ENCODE peak calls at places on chromosomes 7 and 10, in nine cellular contexts. W, K, T, X, Q, G, J, C and F are unnamed samples.

GRCh38 chr10:124739996-124740373 is 4.2 kb downstream of the FAM53B start:
- DNase-seq in W (no peak), K (no peak), T (no peak), X (no peak), Q (no peak), G (no peak), J (no peak), C (no peak), F (peak; percentile 32)

GRCh38 chr7:47088329-47089067 is 493.4 kb downstream of the TNS3 start:
- DNase-seq in W (peak; percentile 38), K (no peak), T (peak; percentile 65), X (peak; percentile 29), Q (peak; percentile 35), G (peak; percentile 74), J (peak; percentile 77), C (peak; percentile 89), F (peak; percentile 15)

GRCh38 chr10:3775671-3776551 is 9.1 kb downstream of the KLF6 start:
- DNase-seq in W (peak; percentile 30), K (peak; percentile 82), T (no peak), X (no peak), Q (peak; percentile 59), G (no peak), J (no peak), C (no peak), F (no peak)

GRCh38 chr7:87507446-87507845 is 32.0 kb upstream of the ABCB4 start:
- DNase-seq in W (no peak), K (no peak), T (peak; percentile 3), X (no peak), Q (no peak), G (no peak), J (no peak), C (no peak), F (no peak)

GRCh38 chr10:44628921-44629320 is 244.0 kb upstream of the CXCL12 start:
- DNase-seq in W (peak; percentile 36), K (no peak), T (no peak), X (no peak), Q (peak; percentile 26), G (no peak), J (no peak), C (no peak), F (peak; percentile 5)

GRCh38 chr10:10831085-10831484 is 186.6 kb upstream of the CELF2 start:
- DNase-seq in W (peak; percentile 19), K (no peak), T (no peak), X (no peak), Q (peak; percentile 65), G (no peak), J (no peak), C (no peak), F (no peak)

GRCh38 chr10:70272925-70273316 is 10.9 kb downstream of the NPFFR1 start:
- DNase-seq in W (peak; percentile 15), K (no peak), T (peak; percentile 43), X (no peak), Q (no peak), G (no peak), J (no peak), C (no peak), F (peak; percentile 11)

GRCh38 chr7:123242467-123243097 is 42.8 kb upstream of the SLC13A1 start:
- DNase-seq in W (no peak), K (no peak), T (no peak), X (no peak), Q (no peak), G (no peak), J (no peak), C (no peak), F (no peak)

GRCh38 chr7:94360926-94361325 is 33.8 kb upstream of the COL1A2 start:
- DNase-seq in W (no peak), K (no peak), T (no peak), X (no peak), Q (no peak), G (no peak), J (no peak), C (no peak), F (no peak)

GRCh38 chr10:122660696-122661095 is 39.0 kb downstream of the C10orf120 start:
- DNase-seq in W (no peak), K (peak; percentile 59), T (no peak), X (no peak), Q (no peak), G (no peak), J (no peak), C (no peak), F (no peak)

GRCh38 chr7:6729492-6730342 is 23.0 kb upstream of the ZNF12 start:
- DNase-seq in W (peak; percentile 96), K (peak; percentile 97), T (peak; percentile 80), X (peak; percentile 77), Q (peak; percentile 83), G (peak; percentile 95), J (peak; percentile 97), C (peak; percentile 97), F (peak; percentile 95)
- TF ChIP-seq POLR2A in W (no peak), K (no peak), T (peak; percentile 82), X (peak; percentile 50), Q (no peak), G (no peak), J (peak; percentile 0), C (no peak), F (peak; percentile 57)

GRCh38 chr10:12195281-12195602 is 449 bp downstream of the NUDT5 start:
- DNase-seq in W (no peak), K (no peak), T (no peak), X (no peak), Q (no peak), G (no peak), J (no peak), C (no peak), F (no peak)

GRCh38 chr10:12198156-12198555 is 2.2 kb downstream of the CDC123 start:
- DNase-seq in W (no peak), K (no peak), T (no peak), X (no peak), Q (no peak), G (no peak), J (no peak), C (no peak), F (no peak)

GRCh38 chr10:12194752-12195271 is 879 bp downstream of the NUDT5 start:
- DNase-seq in W (peak; percentile 52), K (peak; percentile 82), T (no peak), X (no peak), Q (peak; percentile 31), G (peak; percentile 45), J (no peak), C (no peak), F (peak; percentile 58)

GRCh38 chr10:12196531-12197211 is 683 bp downstream of the CDC123 start:
- DNase-seq in W (no peak), K (no peak), T (no peak), X (no peak), Q (no peak), G (peak; percentile 43), J (no peak), C (no peak), F (no peak)

GRCh38 chr10:12195603-12196506 is at the start of the genes CDC123 and NUDT5:
- DNase-seq in W (peak; percentile 86), K (peak; percentile 95), T (peak; percentile 91), X (peak; percentile 58), Q (peak; percentile 85), G (peak; percentile 95), J (peak; percentile 91), C (peak; percentile 96), F (peak; percentile 91)
- TF ChIP-seq POLR2A in W (peak; percentile 13), K (no peak), T (peak; percentile 80), X (peak; percentile 28), Q (no peak), G (no peak), J (no peak), C (no peak), F (peak; percentile 71)

DNA sequence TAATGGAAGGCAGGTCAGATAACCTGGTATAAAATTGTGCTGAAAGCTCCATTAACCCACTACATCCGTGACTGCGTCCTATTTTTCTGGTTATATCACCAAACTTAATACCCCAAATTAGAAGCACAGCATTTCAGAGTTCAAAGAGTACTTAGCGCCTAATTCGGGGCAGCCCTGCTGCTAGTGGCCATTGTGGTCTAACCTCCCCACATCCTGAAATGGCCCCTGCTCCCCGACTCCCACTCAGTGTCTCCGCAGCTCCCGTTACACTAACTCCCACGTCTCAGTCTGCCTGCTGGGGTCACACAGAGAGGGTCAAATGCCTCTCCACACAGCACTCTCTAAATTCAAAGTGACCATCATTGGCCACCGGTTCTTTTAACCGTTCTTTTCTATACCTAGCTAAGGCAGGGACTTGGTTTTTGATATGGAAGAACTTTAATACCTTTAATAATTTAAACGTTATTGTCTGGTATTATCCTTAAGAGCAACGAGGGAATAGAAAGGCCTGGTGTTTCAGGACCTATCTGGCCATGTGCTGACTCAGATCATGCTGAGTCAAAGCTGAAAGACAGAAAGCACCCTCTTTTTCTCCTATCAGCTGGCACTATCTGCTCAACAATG is 117.1 kb downstream of the KMT2E start:
- DNase-seq in W (no peak), K (no peak), T (no peak), X (no peak), Q (no peak), G (no peak), J (no peak), C (peak; percentile 17), F (peak; percentile 5)
- TF ChIP-seq POLR2A in W (no peak), K (no peak), T (no peak), X (no peak), Q (no peak), G (no peak), J (no peak), C (no peak), F (no peak)

GRCh38 chr10:99983280-99983988 is 26.3 kb downstream of the DNMBP start:
- DNase-seq in W (peak; percentile 55), K (no peak), T (no peak), X (peak; percentile 29), Q (peak; percentile 57), G (peak; percentile 34), J (no peak), C (no peak), F (peak; percentile 52)
- TF ChIP-seq POLR2A in W (no peak), K (no peak), T (no peak), X (no peak), Q (no peak), G (no peak), J (no peak), C (no peak), F (no peak)

GRCh38 chr7:110521357-110521756 is 569.6 kb upstream of the LRRN3 start:
- DNase-seq in W (peak; percentile 64), K (no peak), T (no peak), X (no peak), Q (no peak), G (peak; percentile 73), J (no peak), C (no peak), F (no peak)
- TF ChIP-seq POLR2A in W (no peak), K (no peak), T (no peak), X (no peak), Q (no peak), G (no peak), J (no peak), C (no peak), F (no peak)

GRCh38 chr7:5541087-5541992 is 117.7 kb upstream of the TNRC18 start:
- DNase-seq in W (no peak), K (no peak), T (no peak), X (no peak), Q (no peak), G (no peak), J (no peak), C (no peak), F (no peak)
- TF ChIP-seq POLR2A in W (no peak), K (no peak), T (no peak), X (no peak), Q (no peak), G (no peak), J (no peak), C (no peak), F (no peak)

GRCh38 chr10:88991161-88991899 is 732 bp downstream of the FAS start:
- DNase-seq in W (peak; percentile 78), K (peak; percentile 92), T (peak; percentile 30), X (peak; percentile 65), Q (peak; percentile 76), G (peak; percentile 78), J (peak; percentile 86), C (no peak), F (peak; percentile 64)
- TF ChIP-seq POLR2A in W (peak; percentile 37), K (no peak), T (peak; percentile 20), X (peak; percentile 57), Q (peak; percentile 50), G (peak; percentile 49), J (no peak), C (no peak), F (peak; percentile 70)